ENCODE peak calls at places on chromosomes 4 and X, in seven cellular contexts. W, A, S, N, L, U and K are unnamed samples.

GRCh38 chrX:137565921-137566745 is at the start of gene ZIC3:
- DNase-seq in W (no peak), A (no peak), S (peak; percentile 13), N (peak; percentile 3), L (no peak), U (peak; percentile 72), K (peak; percentile 17)

GRCh38 chrX:71652405-71652804 is 14.9 kb upstream of the LOC101059915 start:
- DNase-seq in W (peak; percentile 71), A (no peak), S (peak; percentile 64), N (peak; percentile 56), L (no peak), U (no peak), K (peak; percentile 65)

GRCh38 chr4:66574145-66574978 is 904.1 kb upstream of the EPHA5 start:
- DNase-seq in W (no peak), A (peak; percentile 75), S (peak; percentile 83), N (peak; percentile 79), L (no peak), U (no peak), K (peak; percentile 21)

GRCh38 chrX:10397349-10397748 is 223.0 kb downstream of the MID1 start:
- DNase-seq in W (no peak), A (no peak), S (no peak), N (no peak), L (no peak), U (no peak), K (no peak)

GRCh38 chr4:22091351-22091731 is 142.8 kb upstream of the KCNIP4 start:
- DNase-seq in W (no peak), A (no peak), S (no peak), N (no peak), L (no peak), U (no peak), K (no peak)

GRCh38 chrX:140057001-140057411 is 91.7 kb upstream of the CXorf66 start:
- DNase-seq in W (peak; percentile 76), A (no peak), S (peak; percentile 76), N (peak; percentile 51), L (peak; percentile 18), U (peak; percentile 74), K (peak; percentile 41)

GRCh38 chr4:92387459-92388069 is 83.8 kb downstream of the GRID2 start:
- DNase-seq in W (peak; percentile 54), A (no peak), S (peak; percentile 71), N (peak; percentile 16), L (no peak), U (no peak), K (peak; percentile 33)

GRCh38 chrX:17836830-17837229 is 24.3 kb downstream of the RAI2 start:
- DNase-seq in W (no peak), A (no peak), S (no peak), N (no peak), L (no peak), U (no peak), K (no peak)

GRCh38 chr4:8040607-8041006 is 100.9 kb upstream of the AFAP1 start:
- DNase-seq in W (no peak), A (no peak), S (no peak), N (no peak), L (no peak), U (no peak), K (peak; percentile 25)

GRCh38 chrX:111337067-111337466 is 66.8 kb upstream of the CAPN6 start:
- DNase-seq in W (no peak), A (no peak), S (no peak), N (no peak), L (no peak), U (no peak), K (no peak)

GRCh38 chr4:83558693-83559092 is 22.8 kb downstream of the GPAT3 start:
- DNase-seq in W (no peak), A (no peak), S (peak; percentile 33), N (no peak), L (no peak), U (no peak), K (peak; percentile 41)

GRCh38 chr4:10730019-10730418 is 45.5 kb upstream of the CLNK start:
- DNase-seq in W (peak; percentile 63), A (no peak), S (no peak), N (no peak), L (no peak), U (no peak), K (no peak)

GRCh38 chr4:138522366-138522765 is 280.2 kb upstream of the SLC7A11 start:
- DNase-seq in W (peak; percentile 24), A (no peak), S (peak; percentile 32), N (peak; percentile 9), L (no peak), U (no peak), K (peak; percentile 14)

GRCh38 chr4:173370130-173370476 is 651 bp upstream of the SAP30 start:
- DNase-seq in W (peak; percentile 72), A (no peak), S (no peak), N (peak; percentile 53), L (no peak), U (peak; percentile 52), K (no peak)

GRCh38 chr4:94588900-94589693 is 137.4 kb downstream of the PDLIM5 start:
- DNase-seq in W (no peak), A (peak; percentile 55), S (no peak), N (no peak), L (no peak), U (no peak), K (peak; percentile 44)

GRCh38 chrX:119734897-119735339 is 23.5 kb upstream of the SOWAHD start:
- DNase-seq in W (no peak), A (no peak), S (peak; percentile 26), N (no peak), L (no peak), U (no peak), K (no peak)

GRCh38 chr4:39204543-39204942 is 22.2 kb downstream of the WDR19 start:
- DNase-seq in W (no peak), A (no peak), S (no peak), N (no peak), L (no peak), U (no peak), K (no peak)

GRCh38 chr4:4446434-4446833 is 59.5 kb downstream of the NSG1 start:
- DNase-seq in W (no peak), A (no peak), S (no peak), N (peak; percentile 52), L (no peak), U (no peak), K (no peak)

GRCh38 chr4:143021384-143021783 is 163.3 kb upstream of the USP38 start:
- DNase-seq in W (peak; percentile 56), A (no peak), S (no peak), N (no peak), L (peak; percentile 38), U (no peak), K (no peak)

GRCh38 chr4:172601195-172601594 is 567.4 kb upstream of the GALNT7 start:
- DNase-seq in W (no peak), A (no peak), S (no peak), N (no peak), L (no peak), U (no peak), K (no peak)

GRCh38 chr4:110003401-110004187 is 90.9 kb downstream of the EGF start:
- DNase-seq in W (no peak), A (no peak), S (no peak), N (no peak), L (no peak), U (no peak), K (no peak)

DNA sequence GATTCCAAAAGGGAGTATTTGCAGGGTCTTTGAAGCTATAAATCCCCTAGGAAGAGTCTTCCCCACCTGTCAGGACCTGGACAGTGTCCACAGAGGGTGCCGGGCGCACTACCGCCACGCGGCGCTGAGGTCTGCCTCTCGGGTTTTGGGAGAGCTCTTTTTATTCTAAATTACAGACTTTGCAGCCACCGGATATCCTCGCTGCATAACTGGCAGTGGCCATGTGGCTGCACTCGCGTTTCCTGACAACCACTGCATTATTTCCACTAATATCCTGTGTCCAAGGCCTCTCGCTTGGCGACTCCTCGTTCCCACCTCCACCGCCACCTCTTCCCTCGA is 608 bp upstream of the TMEM131L start:
- DNase-seq in W (peak; percentile 74), A (no peak), S (peak; percentile 65), N (peak; percentile 70), L (no peak), U (peak; percentile 56), K (peak; percentile 63)
- TF ChIP-seq CTCF in W (no peak), A (peak; percentile 37), S (peak; percentile 19), N (peak; percentile 47), L (peak; percentile 31), U (peak; percentile 35), K (peak; percentile 13)

DNA sequence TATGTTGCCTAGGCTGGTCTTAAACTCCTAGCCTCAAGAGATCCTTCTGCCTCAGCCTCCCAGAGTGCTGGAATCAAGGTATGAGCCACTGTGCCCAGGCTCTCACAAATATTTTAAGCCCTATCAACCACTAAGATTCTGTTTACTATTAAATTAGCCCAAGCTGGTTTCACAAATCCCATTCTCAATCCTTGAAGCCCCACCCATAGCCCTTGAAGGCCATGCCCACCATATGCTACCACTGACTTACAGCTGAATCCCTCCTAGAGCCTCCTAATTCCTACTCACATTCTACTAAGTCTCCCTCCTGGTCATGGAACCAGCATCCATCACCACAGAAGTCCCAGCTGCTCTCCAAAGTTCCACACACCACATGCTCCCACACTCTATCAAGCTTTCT is 9.7 kb downstream of the GRIPAP1 start:
- DNase-seq in W (no peak), A (no peak), S (no peak), N (no peak), L (no peak), U (no peak), K (no peak)
- H3K4me3 ChIP-seq in W (no peak overlapping the region), A (no peak overlapping the region), S (no peak overlapping the region), N (no peak overlapping the region), L (no peak overlapping the region), U (no peak overlapping the region), K (no peak overlapping the region)

DNA sequence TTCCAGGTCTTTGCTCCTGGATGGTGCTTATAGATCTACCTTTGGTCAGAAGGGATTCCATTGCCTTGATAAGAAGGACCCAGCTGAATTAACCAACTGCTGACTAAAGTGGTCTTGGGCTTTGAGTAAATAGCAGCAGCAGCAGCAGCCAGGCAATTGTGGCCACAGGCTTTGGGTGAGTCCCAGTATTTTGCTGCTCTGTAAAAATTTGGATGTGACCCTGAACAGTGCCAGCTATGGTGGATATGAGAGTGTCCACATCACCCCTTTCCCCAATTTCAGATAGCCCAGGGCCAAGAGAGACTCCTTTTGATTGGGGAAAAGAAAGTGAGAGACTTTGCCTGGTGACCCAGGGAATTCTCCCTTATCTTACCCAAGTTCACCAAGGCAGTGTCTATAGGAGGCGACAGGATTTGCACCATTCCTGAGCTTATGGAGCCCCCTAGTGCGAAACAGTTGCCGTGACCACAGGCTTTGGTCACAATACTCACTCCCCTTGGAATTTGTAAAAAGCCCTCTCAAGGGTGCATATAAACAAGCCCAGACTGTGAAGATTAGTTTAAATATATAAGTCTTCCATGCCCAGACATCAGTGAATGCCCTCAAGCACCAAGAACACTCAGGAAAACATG is 518.0 kb downstream of the TMA16 start:
- DNase-seq in W (peak; percentile 62), A (no peak), S (no peak), N (peak; percentile 13), L (no peak), U (no peak), K (no peak)
- TF ChIP-seq CTCF in W (peak; percentile 53), A (no peak), S (no peak), N (peak; percentile 80), L (peak; percentile 54), U (no peak), K (no peak)

GRCh38 chr4:99563310-99564186 is at the start of gene TRMT10A:
- DNase-seq in W (peak; percentile 98), A (peak; percentile 82), S (peak; percentile 99), N (peak; percentile 99), L (peak; percentile 92), U (peak; percentile 98), K (peak; percentile 97)

GRCh38 chr4:99564921-99565320 is 1.1 kb upstream of the TRMT10A start:
- DNase-seq in W (no peak), A (no peak), S (no peak), N (no peak), L (no peak), U (no peak), K (no peak)
- H3K4me3 ChIP-seq in W (no peak overlapping the region), A (no peak overlapping the region), S (no peak overlapping the region), N (no peak overlapping the region), L (no peak overlapping the region), U (no peak overlapping the region), K (no peak overlapping the region)